ENCODE peak calls at places on chromosomes 12 and 14, in eight cellular contexts. K is RWPE2; S is activated CD4-positive, alpha-beta T cell treated with anti-CD3 and anti-CD28 coated beads, Interleukin-2, amount 10 ng/mL, durations not matched to agents 7 days and 5 days; X is EL; Y is amniotic stem cell; L is amygdala; U is NCI-H2029; I is anterior cingulate cortex. W is an unnamed sample.

GRCh38 chr14:100237735-100238418 is 1.1 kb upstream of the YY1 start:
- DNase-seq in K (peak), S (peak), X (peak), Y (no peak), L (no peak), U (peak), I (no peak), W (peak)

GRCh38 chr12:53380797-53381738 is 1.1 kb downstream of the SP1 start:
- DNase-seq in K (no peak), S (no peak), X (peak), Y (no peak), L (no peak), U (no peak), I (no peak), W (no peak)

GRCh38 chr12:28034271-28034670 is 61.7 kb upstream of the PTHLH start:
- DNase-seq in K (no peak), S (no peak), X (no peak), Y (no peak), L (no peak), U (no peak), I (no peak), W (no peak)

GRCh38 chr14:105249175-105250007 is 1.1 kb downstream of the BTBD6 start:
- DNase-seq in K (peak), S (no peak), X (peak), Y (no peak), L (no peak), U (no peak), I (no peak), W (no peak)

GRCh38 chr14:64934338-64934939 is 8.1 kb downstream of the GPX2 start:
- DNase-seq in K (no peak), S (no peak), X (no peak), Y (no peak), L (no peak), U (no peak), I (no peak), W (no peak)

GRCh38 chr12:1811281-1811947 is 9.0 kb upstream of the LRTM2 start:
- DNase-seq in K (no peak), S (peak), X (peak), Y (no peak), L (no peak), U (no peak), I (no peak), W (no peak)

GRCh38 chr12:67811437-67812361 is 163.2 kb downstream of the DYRK2 start:
- DNase-seq in K (no peak), S (no peak), X (peak), Y (no peak), L (no peak), U (no peak), I (no peak), W (no peak)

GRCh38 chr14:94863366-94863765 is 93.5 kb upstream of the GSC start:
- DNase-seq in K (no peak), S (no peak), X (no peak), Y (no peak), L (no peak), U (no peak), I (no peak), W (no peak)

GRCh38 chr14:84272290-84272721 is 1257.6 kb upstream of the FLRT2 start:
- DNase-seq in K (no peak), S (no peak), X (no peak), Y (no peak), L (no peak), U (no peak), I (no peak), W (peak)

GRCh38 chr14:93956514-93957332 is 19.6 kb downstream of the ASB2 start:
- DNase-seq in K (no peak), S (peak), X (no peak), Y (no peak), L (no peak), U (no peak), I (no peak), W (no peak)

GRCh38 chr12:65100140-65100539 is 21.0 kb downstream of the WIF1 start:
- DNase-seq in K (no peak), S (no peak), X (no peak), Y (no peak), L (no peak), U (no peak), I (no peak), W (peak)

GRCh38 chr12:112907415-112908157 is 824 bp downstream of the OAS1 start:
- DNase-seq in K (no peak), S (no peak), X (no peak), Y (no peak), L (no peak), U (no peak), I (no peak), W (peak)

GRCh38 chr14:103549361-103550311 is 12.8 kb downstream of the BAG5 start:
- DNase-seq in K (peak), S (no peak), X (no peak), Y (no peak), L (peak), U (no peak), I (peak), W (no peak)

GRCh38 chr14:83164016-83164415 is 1630.4 kb upstream of the SEL1L start:
- DNase-seq in K (no peak), S (no peak), X (peak), Y (peak), L (no peak), U (no peak), I (no peak), W (no peak)

GRCh38 chr14:100067481-100067880 is 2.3 kb downstream of the EVL start:
- DNase-seq in K (no peak), S (no peak), X (no peak), Y (no peak), L (no peak), U (no peak), I (no peak), W (no peak)

GRCh38 chr12:47394070-47394469 is 311.8 kb downstream of the RPAP3 start:
- DNase-seq in K (no peak), S (no peak), X (peak), Y (no peak), L (no peak), U (no peak), I (no peak), W (no peak)

GRCh38 chr14:56175773-56176172 is 57.6 kb downstream of the PELI2 start:
- DNase-seq in K (no peak), S (no peak), X (no peak), Y (no peak), L (no peak), U (no peak), I (no peak), W (no peak)

GRCh38 chr12:16603916-16604575 is 1.9 kb downstream of the LMO3 start:
- DNase-seq in K (no peak), S (no peak), X (no peak), Y (no peak), L (no peak), U (peak), I (no peak), W (no peak)

GRCh38 chr14:103872492-103873113 is 25.2 kb upstream of the PPP1R13B start:
- DNase-seq in K (no peak), S (no peak), X (no peak), Y (no peak), L (no peak), U (no peak), I (no peak), W (no peak)

GRCh38 chr14:71616013-71616412 is 316.2 kb upstream of the RGS6 start:
- DNase-seq in K (no peak), S (no peak), X (no peak), Y (no peak), L (no peak), U (no peak), I (no peak), W (no peak)

GRCh38 chr12:117040496-117040895 is 58.7 kb downstream of the TESC start:
- DNase-seq in K (no peak), S (no peak), X (no peak), Y (no peak), L (no peak), U (no peak), I (no peak), W (no peak)

W was measured in OCI-M1.